ENCODE peak calls at places on chromosome 10, in seven cellular contexts. One of them, this sample, is unnamed.

GRCh38 chr10:4504550-4504949 is 321.5 kb upstream of the AKR1E2 start:
- DNase-seq in occipital lobe: no peak
- DNase-seq in cardiac fibroblast: no peak
- DNase-seq in RCC 7860: no peak
- DNase-seq in T-helper 2 cell: no peak
- DNase-seq in HuH-7: no peak
- DNase-seq in activated effector memory CD4-positive, alpha-beta T cell treated with anti-CD3 and anti-CD28 coated beads, Interleukin-2, amount 50 U/mL, for 16 hours: no peak
- DNase-seq in this sample: no peak

GRCh38 chr10:34031410-34031809 is 696.9 kb upstream of the NRP1 start:
- DNase-seq in RCC 7860: no peak
- DNase-seq in HuH-7: no peak
- DNase-seq in cardiac fibroblast: peak; percentile 77
- DNase-seq in occipital lobe: no peak
- DNase-seq in T-helper 2 cell: no peak
- DNase-seq in activated effector memory CD4-positive, alpha-beta T cell treated with anti-CD3 and anti-CD28 coated beads, Interleukin-2, amount 50 U/mL, for 16 hours: no peak
- DNase-seq in this sample: peak; percentile 69

GRCh38 chr10:124641282-124642075 is 102.7 kb downstream of the FAM53B start:
- DNase-seq in activated effector memory CD4-positive, alpha-beta T cell treated with anti-CD3 and anti-CD28 coated beads, Interleukin-2, amount 50 U/mL, for 16 hours: peak; percentile 75
- DNase-seq in HuH-7: no peak
- DNase-seq in occipital lobe: peak; percentile 44
- DNase-seq in T-helper 2 cell: no peak
- DNase-seq in RCC 7860: no peak
- DNase-seq in cardiac fibroblast: peak; percentile 58
- DNase-seq in this sample: peak; percentile 74

GRCh38 chr10:20233423-20233822 is 417.2 kb downstream of the PLXDC2 start:
- DNase-seq in HuH-7: no peak
- DNase-seq in T-helper 2 cell: no peak
- DNase-seq in activated effector memory CD4-positive, alpha-beta T cell treated with anti-CD3 and anti-CD28 coated beads, Interleukin-2, amount 50 U/mL, for 16 hours: no peak
- DNase-seq in RCC 7860: no peak
- DNase-seq in occipital lobe: no peak
- DNase-seq in cardiac fibroblast: no peak
- DNase-seq in this sample: no peak

GRCh38 chr10:52484426-52485065 is 170.5 kb downstream of the DKK1 start:
- DNase-seq in T-helper 2 cell: no peak
- DNase-seq in occipital lobe: no peak
- DNase-seq in RCC 7860: no peak
- DNase-seq in activated effector memory CD4-positive, alpha-beta T cell treated with anti-CD3 and anti-CD28 coated beads, Interleukin-2, amount 50 U/mL, for 16 hours: no peak
- DNase-seq in HuH-7: no peak
- DNase-seq in cardiac fibroblast: peak; percentile 22
- DNase-seq in this sample: no peak

GRCh38 chr10:72008096-72008933 is 44.1 kb downstream of the CHST3 start:
- DNase-seq in RCC 7860: no peak
- DNase-seq in T-helper 2 cell: no peak
- DNase-seq in cardiac fibroblast: no peak
- DNase-seq in activated effector memory CD4-positive, alpha-beta T cell treated with anti-CD3 and anti-CD28 coated beads, Interleukin-2, amount 50 U/mL, for 16 hours: no peak
- DNase-seq in occipital lobe: no peak
- DNase-seq in HuH-7: no peak
- DNase-seq in this sample: no peak

GRCh38 chr10:12474727-12475414 is 125.5 kb downstream of the CAMK1D start:
- DNase-seq in RCC 7860: no peak
- DNase-seq in cardiac fibroblast: no peak
- DNase-seq in HuH-7: no peak
- DNase-seq in activated effector memory CD4-positive, alpha-beta T cell treated with anti-CD3 and anti-CD28 coated beads, Interleukin-2, amount 50 U/mL, for 16 hours: no peak
- DNase-seq in T-helper 2 cell: no peak
- DNase-seq in occipital lobe: no peak
- DNase-seq in this sample: no peak

GRCh38 chr10:32943854-32944661 is 14.0 kb downstream of the ITGB1 start:
- DNase-seq in T-helper 2 cell: no peak
- DNase-seq in occipital lobe: no peak
- DNase-seq in cardiac fibroblast: no peak
- DNase-seq in activated effector memory CD4-positive, alpha-beta T cell treated with anti-CD3 and anti-CD28 coated beads, Interleukin-2, amount 50 U/mL, for 16 hours: no peak
- DNase-seq in RCC 7860: peak; percentile 86
- DNase-seq in HuH-7: no peak
- DNase-seq in this sample: no peak

GRCh38 chr10:93670372-93670771 is 32.0 kb downstream of the FRA10AC1 start:
- DNase-seq in cardiac fibroblast: no peak
- DNase-seq in T-helper 2 cell: no peak
- DNase-seq in activated effector memory CD4-positive, alpha-beta T cell treated with anti-CD3 and anti-CD28 coated beads, Interleukin-2, amount 50 U/mL, for 16 hours: no peak
- DNase-seq in occipital lobe: no peak
- DNase-seq in RCC 7860: no peak
- DNase-seq in HuH-7: no peak
- DNase-seq in this sample: no peak

GRCh38 chr10:60353519-60354258 is 36.0 kb downstream of the ANK3 start:
- DNase-seq in T-helper 2 cell: no peak
- DNase-seq in RCC 7860: no peak
- DNase-seq in activated effector memory CD4-positive, alpha-beta T cell treated with anti-CD3 and anti-CD28 coated beads, Interleukin-2, amount 50 U/mL, for 16 hours: no peak
- DNase-seq in HuH-7: peak; percentile 17
- DNase-seq in occipital lobe: peak; percentile 33
- DNase-seq in cardiac fibroblast: peak; percentile 80
- DNase-seq in this sample: no peak

GRCh38 chr10:36533316-36533715 is 592.1 kb upstream of the ANKRD30A start:
- DNase-seq in cardiac fibroblast: no peak
- DNase-seq in RCC 7860: no peak
- DNase-seq in T-helper 2 cell: no peak
- DNase-seq in occipital lobe: no peak
- DNase-seq in HuH-7: no peak
- DNase-seq in activated effector memory CD4-positive, alpha-beta T cell treated with anti-CD3 and anti-CD28 coated beads, Interleukin-2, amount 50 U/mL, for 16 hours: no peak
- DNase-seq in this sample: no peak

GRCh38 chr10:100345570-100346330 is 1.3 kb upstream of the SCD start:
- DNase-seq in occipital lobe: no peak
- DNase-seq in activated effector memory CD4-positive, alpha-beta T cell treated with anti-CD3 and anti-CD28 coated beads, Interleukin-2, amount 50 U/mL, for 16 hours: no peak
- DNase-seq in T-helper 2 cell: no peak
- DNase-seq in cardiac fibroblast: peak; percentile 91
- DNase-seq in RCC 7860: peak; percentile 83
- DNase-seq in HuH-7: no peak
- DNase-seq in this sample: peak; percentile 71

GRCh38 chr10:14648042-14648765 is 126.5 kb downstream of the FAM107B start:
- DNase-seq in occipital lobe: peak; percentile 19
- DNase-seq in activated effector memory CD4-positive, alpha-beta T cell treated with anti-CD3 and anti-CD28 coated beads, Interleukin-2, amount 50 U/mL, for 16 hours: peak; percentile 89
- DNase-seq in cardiac fibroblast: peak; percentile 51
- DNase-seq in T-helper 2 cell: peak; percentile 69
- DNase-seq in HuH-7: no peak
- DNase-seq in RCC 7860: no peak
- DNase-seq in this sample: peak; percentile 45

GRCh38 chr10:9814285-9814866 is 1203.3 kb upstream of the CELF2 start:
- DNase-seq in T-helper 2 cell: no peak
- DNase-seq in occipital lobe: no peak
- DNase-seq in activated effector memory CD4-positive, alpha-beta T cell treated with anti-CD3 and anti-CD28 coated beads, Interleukin-2, amount 50 U/mL, for 16 hours: no peak
- DNase-seq in HuH-7: no peak
- DNase-seq in cardiac fibroblast: peak; percentile 75
- DNase-seq in RCC 7860: no peak
- DNase-seq in this sample: no peak

GRCh38 chr10:103350175-103350521 is 792 bp downstream of the PCGF6 start:
- DNase-seq in RCC 7860: no peak
- DNase-seq in HuH-7: no peak
- DNase-seq in activated effector memory CD4-positive, alpha-beta T cell treated with anti-CD3 and anti-CD28 coated beads, Interleukin-2, amount 50 U/mL, for 16 hours: no peak
- DNase-seq in cardiac fibroblast: no peak
- DNase-seq in T-helper 2 cell: no peak
- DNase-seq in occipital lobe: no peak
- DNase-seq in this sample: no peak

GRCh38 chr10:57849726-57850357 is 417.9 kb downstream of the IPMK start:
- DNase-seq in HuH-7: no peak
- DNase-seq in occipital lobe: no peak
- DNase-seq in RCC 7860: no peak
- DNase-seq in activated effector memory CD4-positive, alpha-beta T cell treated with anti-CD3 and anti-CD28 coated beads, Interleukin-2, amount 50 U/mL, for 16 hours: no peak
- DNase-seq in cardiac fibroblast: peak; percentile 52
- DNase-seq in T-helper 2 cell: no peak
- DNase-seq in this sample: no peak

GRCh38 chr10:88386204-88386877 is 196.8 kb downstream of the RNLS start:
- DNase-seq in occipital lobe: no peak
- DNase-seq in activated effector memory CD4-positive, alpha-beta T cell treated with anti-CD3 and anti-CD28 coated beads, Interleukin-2, amount 50 U/mL, for 16 hours: no peak
- DNase-seq in T-helper 2 cell: no peak
- DNase-seq in RCC 7860: peak; percentile 59
- DNase-seq in HuH-7: no peak
- DNase-seq in cardiac fibroblast: peak; percentile 25
- DNase-seq in this sample: no peak

GRCh38 chr10:58044072-58044471 is 223.6 kb downstream of the IPMK start:
- DNase-seq in T-helper 2 cell: no peak
- DNase-seq in occipital lobe: no peak
- DNase-seq in activated effector memory CD4-positive, alpha-beta T cell treated with anti-CD3 and anti-CD28 coated beads, Interleukin-2, amount 50 U/mL, for 16 hours: no peak
- DNase-seq in RCC 7860: peak; percentile 79
- DNase-seq in cardiac fibroblast: peak; percentile 91
- DNase-seq in HuH-7: no peak
- DNase-seq in this sample: peak; percentile 60

GRCh38 chr10:79079074-79079397 is 10.3 kb downstream of the ZMIZ1 start:
- DNase-seq in occipital lobe: no peak
- DNase-seq in T-helper 2 cell: no peak
- DNase-seq in cardiac fibroblast: no peak
- DNase-seq in RCC 7860: no peak
- DNase-seq in HuH-7: no peak
- DNase-seq in activated effector memory CD4-positive, alpha-beta T cell treated with anti-CD3 and anti-CD28 coated beads, Interleukin-2, amount 50 U/mL, for 16 hours: no peak
- DNase-seq in this sample: no peak

GRCh38 chr10:127580822-127581221 is 31.7 kb downstream of the NPS start:
- DNase-seq in cardiac fibroblast: no peak
- DNase-seq in T-helper 2 cell: no peak
- DNase-seq in occipital lobe: no peak
- DNase-seq in RCC 7860: no peak
- DNase-seq in HuH-7: no peak
- DNase-seq in activated effector memory CD4-positive, alpha-beta T cell treated with anti-CD3 and anti-CD28 coated beads, Interleukin-2, amount 50 U/mL, for 16 hours: no peak
- DNase-seq in this sample: no peak

GRCh38 chr10:14397069-14397468 is 66.3 kb upstream of the FRMD4A start:
- DNase-seq in cardiac fibroblast: peak; percentile 98
- DNase-seq in T-helper 2 cell: no peak
- DNase-seq in activated effector memory CD4-positive, alpha-beta T cell treated with anti-CD3 and anti-CD28 coated beads, Interleukin-2, amount 50 U/mL, for 16 hours: no peak
- DNase-seq in RCC 7860: peak; percentile 100
- DNase-seq in HuH-7: no peak
- DNase-seq in occipital lobe: peak; percentile 49
- DNase-seq in this sample: peak; percentile 86

GRCh38 chr10:46525177-46525823 is 31.2 kb downstream of the GPRIN2 start:
- DNase-seq in HuH-7: no peak
- DNase-seq in T-helper 2 cell: no peak
- DNase-seq in occipital lobe: no peak
- DNase-seq in activated effector memory CD4-positive, alpha-beta T cell treated with anti-CD3 and anti-CD28 coated beads, Interleukin-2, amount 50 U/mL, for 16 hours: no peak
- DNase-seq in cardiac fibroblast: peak; percentile 91
- DNase-seq in RCC 7860: peak; percentile 99
- DNase-seq in this sample: peak; percentile 82

GRCh38 chr10:23198610-23198939 is 6.5 kb downstream of the PTF1A start:
- DNase-seq in cardiac fibroblast: no peak
- DNase-seq in occipital lobe: no peak
- DNase-seq in T-helper 2 cell: no peak
- DNase-seq in HuH-7: no peak
- DNase-seq in activated effector memory CD4-positive, alpha-beta T cell treated with anti-CD3 and anti-CD28 coated beads, Interleukin-2, amount 50 U/mL, for 16 hours: no peak
- DNase-seq in RCC 7860: no peak
- DNase-seq in this sample: no peak

GRCh38 chr10:63763744-63764143 is 242.5 kb downstream of the REEP3 start:
- DNase-seq in activated effector memory CD4-positive, alpha-beta T cell treated with anti-CD3 and anti-CD28 coated beads, Interleukin-2, amount 50 U/mL, for 16 hours: no peak
- DNase-seq in occipital lobe: no peak
- DNase-seq in RCC 7860: peak; percentile 37
- DNase-seq in HuH-7: no peak
- DNase-seq in cardiac fibroblast: peak; percentile 34
- DNase-seq in T-helper 2 cell: no peak
- DNase-seq in this sample: peak; percentile 12

GRCh38 chr10:109889867-109890266 is 33.4 kb downstream of the XPNPEP1 start:
- DNase-seq in cardiac fibroblast: peak; percentile 90
- DNase-seq in HuH-7: no peak
- DNase-seq in activated effector memory CD4-positive, alpha-beta T cell treated with anti-CD3 and anti-CD28 coated beads, Interleukin-2, amount 50 U/mL, for 16 hours: no peak
- DNase-seq in occipital lobe: no peak
- DNase-seq in RCC 7860: peak; percentile 76
- DNase-seq in T-helper 2 cell: no peak
- DNase-seq in this sample: peak; percentile 40

GRCh38 chr10:96743988-96744585 is 23.8 kb upstream of the PIK3AP1 start:
- DNase-seq in HuH-7: no peak
- DNase-seq in RCC 7860: no peak
- DNase-seq in T-helper 2 cell: no peak
- DNase-seq in activated effector memory CD4-positive, alpha-beta T cell treated with anti-CD3 and anti-CD28 coated beads, Interleukin-2, amount 50 U/mL, for 16 hours: no peak
- DNase-seq in occipital lobe: no peak
- DNase-seq in cardiac fibroblast: peak; percentile 22
- DNase-seq in this sample: no peak

GRCh38 chr10:93745411-93746065 is 12.2 kb upstream of the LGI1 start:
- DNase-seq in T-helper 2 cell: no peak
- DNase-seq in cardiac fibroblast: peak; percentile 12
- DNase-seq in occipital lobe: no peak
- DNase-seq in HuH-7: peak; percentile 54
- DNase-seq in activated effector memory CD4-positive, alpha-beta T cell treated with anti-CD3 and anti-CD28 coated beads, Interleukin-2, amount 50 U/mL, for 16 hours: no peak
- DNase-seq in RCC 7860: no peak
- DNase-seq in this sample: no peak

GRCh38 chr10:36026081-36026480 is 384.0 kb upstream of the FZD8 start:
- DNase-seq in occipital lobe: no peak
- DNase-seq in cardiac fibroblast: peak; percentile 23
- DNase-seq in T-helper 2 cell: no peak
- DNase-seq in RCC 7860: no peak
- DNase-seq in activated effector memory CD4-positive, alpha-beta T cell treated with anti-CD3 and anti-CD28 coated beads, Interleukin-2, amount 50 U/mL, for 16 hours: no peak
- DNase-seq in HuH-7: no peak
- DNase-seq in this sample: no peak

GRCh38 chr10:11002916-11003315 is 14.8 kb upstream of the CELF2 start:
- DNase-seq in activated effector memory CD4-positive, alpha-beta T cell treated with anti-CD3 and anti-CD28 coated beads, Interleukin-2, amount 50 U/mL, for 16 hours: no peak
- DNase-seq in occipital lobe: no peak
- DNase-seq in T-helper 2 cell: no peak
- DNase-seq in HuH-7: no peak
- DNase-seq in RCC 7860: no peak
- DNase-seq in cardiac fibroblast: no peak
- DNase-seq in this sample: no peak

GRCh38 chr10:85917601-85918000 is 449.0 kb downstream of the GRID1 start:
- DNase-seq in cardiac fibroblast: no peak
- DNase-seq in RCC 7860: no peak
- DNase-seq in T-helper 2 cell: no peak
- DNase-seq in activated effector memory CD4-positive, alpha-beta T cell treated with anti-CD3 and anti-CD28 coated beads, Interleukin-2, amount 50 U/mL, for 16 hours: no peak
- DNase-seq in occipital lobe: no peak
- DNase-seq in HuH-7: no peak
- DNase-seq in this sample: no peak

GRCh38 chr10:35594115-35594849 is 10.9 kb upstream of the GJD4 start:
- DNase-seq in activated effector memory CD4-positive, alpha-beta T cell treated with anti-CD3 and anti-CD28 coated beads, Interleukin-2, amount 50 U/mL, for 16 hours: no peak
- DNase-seq in HuH-7: no peak
- DNase-seq in occipital lobe: no peak
- DNase-seq in T-helper 2 cell: no peak
- DNase-seq in cardiac fibroblast: no peak
- DNase-seq in RCC 7860: no peak
- DNase-seq in this sample: no peak

GRCh38 chr10:123569436-123570010 is 96.6 kb upstream of the GPR26 start:
- DNase-seq in RCC 7860: no peak
- DNase-seq in activated effector memory CD4-positive, alpha-beta T cell treated with anti-CD3 and anti-CD28 coated beads, Interleukin-2, amount 50 U/mL, for 16 hours: no peak
- DNase-seq in T-helper 2 cell: no peak
- DNase-seq in HuH-7: no peak
- DNase-seq in cardiac fibroblast: no peak
- DNase-seq in occipital lobe: no peak
- DNase-seq in this sample: no peak